ENCODE peak calls at places on chromosome 5, in six cellular contexts. Z is activated naive CD4-positive, alpha-beta T cell treated with anti-CD3 and anti-CD28 coated beads, Interleukin-2, amount 50 U/mL, for 72 hours; R is iPS-NIHi11; S is central memory CD4-positive, alpha-beta T cell; W is T-helper 1 cell; M is RCC 7860. O is an unnamed sample.

GRCh38 chr5:141785135-141785534 is 93.1 kb downstream of the PCDH1 start:
- DNase-seq in R (no peak), W (no peak), M (no peak), Z (no peak), S (no peak), O (no peak)

GRCh38 chr5:1643651-1644392 is 120.1 kb upstream of the LPCAT1 start:
- DNase-seq in M (no peak), S (no peak), R (no peak), W (no peak), Z (no peak), O (no peak)

GRCh38 chr5:31753700-31754461 is 115.0 kb downstream of the PDZD2 start:
- DNase-seq in W (no peak), R (peak), Z (no peak), M (no peak), S (no peak), O (no peak)

GRCh38 chr5:126339215-126339805 is 83.9 kb upstream of the GRAMD2B start:
- DNase-seq in Z (peak), W (peak), M (peak), S (peak), R (peak), O (peak)

GRCh38 chr5:81552844-81553569 is 159.1 kb upstream of the ACOT12 start:
- DNase-seq in M (no peak), S (no peak), Z (no peak), W (no peak), R (no peak), O (peak)

GRCh38 chr5:178551059-178551458 is 39.1 kb downstream of the COL23A1 start:
- DNase-seq in M (peak), W (no peak), Z (no peak), R (no peak), S (no peak), O (peak)

GRCh38 chr5:23763170-23763569 is 255.8 kb downstream of the PRDM9 start:
- DNase-seq in W (no peak), S (no peak), Z (no peak), M (no peak), R (no peak), O (no peak)

GRCh38 chr5:8879248-8879647 is 666.6 kb downstream of the SEMA5A start:
- DNase-seq in R (no peak), M (no peak), S (no peak), Z (no peak), W (no peak), O (no peak)

GRCh38 chr5:34959323-34959722 is 30.0 kb downstream of the DNAJC21 start:
- DNase-seq in W (peak), M (peak), S (no peak), R (no peak), Z (no peak), O (no peak)